ENCODE peak calls at places on chromosomes 16 and 17, in nine cellular contexts. One of them, this sample, is unnamed.

GRCh38 chr16:75745242-75745641 is 19.0 kb upstream of the CPHXL start:
- DNase-seq in HepG2: no peak
- DNase-seq in Peyer's patch: no peak
- DNase-seq in A549: no peak
- DNase-seq in transverse colon: no peak
- DNase-seq in spleen: no peak
- DNase-seq in uterus: no peak
- DNase-seq in body of pancreas: no peak
- DNase-seq in ovary: no peak
- DNase-seq in this sample: no peak

GRCh38 chr17:40646791-40647548 is 648 bp downstream of the SMARCE1 start:
- DNase-seq in HepG2: peak; percentile 50
- DNase-seq in Peyer's patch: peak; percentile 47
- DNase-seq in A549: no peak
- DNase-seq in transverse colon: no peak
- DNase-seq in spleen: no peak
- DNase-seq in uterus: no peak
- DNase-seq in body of pancreas: peak; percentile 12
- DNase-seq in ovary: no peak
- DNase-seq in this sample: no peak

GRCh38 chr16:86215233-86215978 is 294.9 kb upstream of the FOXF1 start:
- DNase-seq in HepG2: no peak
- DNase-seq in Peyer's patch: no peak
- DNase-seq in A549: no peak
- DNase-seq in transverse colon: no peak
- DNase-seq in spleen: no peak
- DNase-seq in uterus: no peak
- DNase-seq in body of pancreas: peak; percentile 84
- DNase-seq in ovary: no peak
- DNase-seq in this sample: no peak

GRCh38 chr16:77289331-77289809 is 90.2 kb downstream of the SYCE1L start:
- DNase-seq in HepG2: no peak
- DNase-seq in Peyer's patch: no peak
- DNase-seq in A549: peak; percentile 88
- DNase-seq in transverse colon: no peak
- DNase-seq in spleen: no peak
- DNase-seq in uterus: no peak
- DNase-seq in body of pancreas: no peak
- DNase-seq in ovary: no peak
- DNase-seq in this sample: no peak

GRCh38 chr16:67006930-67007658 is 18.7 kb downstream of the CES4A start:
- DNase-seq in HepG2: no peak
- DNase-seq in Peyer's patch: no peak
- DNase-seq in A549: no peak
- DNase-seq in transverse colon: no peak
- DNase-seq in spleen: no peak
- DNase-seq in uterus: no peak
- DNase-seq in body of pancreas: no peak
- DNase-seq in ovary: no peak
- DNase-seq in this sample: no peak

GRCh38 chr17:40497704-40498103 is 3.7 kb downstream of the TNS4 start:
- DNase-seq in HepG2: no peak
- DNase-seq in Peyer's patch: no peak
- DNase-seq in A549: peak; percentile 63
- DNase-seq in transverse colon: no peak
- DNase-seq in spleen: no peak
- DNase-seq in uterus: no peak
- DNase-seq in body of pancreas: no peak
- DNase-seq in ovary: no peak
- DNase-seq in this sample: no peak

GRCh38 chr16:19559242-19559910 is 3.9 kb downstream of the VPS35L start:
- DNase-seq in HepG2: peak; percentile 58
- DNase-seq in Peyer's patch: no peak
- DNase-seq in A549: peak; percentile 67
- DNase-seq in transverse colon: no peak
- DNase-seq in spleen: no peak
- DNase-seq in uterus: no peak
- DNase-seq in body of pancreas: no peak
- DNase-seq in ovary: no peak
- DNase-seq in this sample: no peak

GRCh38 chr17:72523491-72523890 is 402.7 kb downstream of the SOX9 start:
- DNase-seq in HepG2: no peak
- DNase-seq in Peyer's patch: no peak
- DNase-seq in A549: no peak
- DNase-seq in transverse colon: no peak
- DNase-seq in spleen: no peak
- DNase-seq in uterus: no peak
- DNase-seq in body of pancreas: no peak
- DNase-seq in ovary: no peak
- DNase-seq in this sample: no peak

GRCh38 chr17:2723997-2724782 is 12.6 kb upstream of the CLUH start:
- DNase-seq in HepG2: no peak
- DNase-seq in Peyer's patch: no peak
- DNase-seq in A549: no peak
- DNase-seq in transverse colon: peak; percentile 79
- DNase-seq in spleen: no peak
- DNase-seq in uterus: no peak
- DNase-seq in body of pancreas: no peak
- DNase-seq in ovary: no peak
- DNase-seq in this sample: no peak

GRCh38 chr17:50047488-50048126 is 8.3 kb upstream of the ITGA3 start:
- DNase-seq in HepG2: no peak
- DNase-seq in Peyer's patch: no peak
- DNase-seq in A549: peak; percentile 49
- DNase-seq in transverse colon: no peak
- DNase-seq in spleen: no peak
- DNase-seq in uterus: no peak
- DNase-seq in body of pancreas: no peak
- DNase-seq in ovary: no peak
- DNase-seq in this sample: no peak

GRCh38 chr16:75289189-75289588 is 37.8 kb upstream of the BCAR1 start:
- DNase-seq in HepG2: no peak
- DNase-seq in Peyer's patch: no peak
- DNase-seq in A549: no peak
- DNase-seq in transverse colon: no peak
- DNase-seq in spleen: no peak
- DNase-seq in uterus: no peak
- DNase-seq in body of pancreas: no peak
- DNase-seq in ovary: no peak
- DNase-seq in this sample: no peak

GRCh38 chr17:36544049-36544319 is 735 bp upstream of the GGNBP2 start:
- DNase-seq in HepG2: peak; percentile 14
- DNase-seq in Peyer's patch: peak; percentile 40
- DNase-seq in A549: peak; percentile 72
- DNase-seq in transverse colon: no peak
- DNase-seq in spleen: no peak
- DNase-seq in uterus: peak; percentile 24
- DNase-seq in body of pancreas: no peak
- DNase-seq in ovary: no peak
- DNase-seq in this sample: peak; percentile 27
- TF ChIP-seq POLR2A in HepG2: no peak
- TF ChIP-seq POLR2A in Peyer's patch: peak; percentile 59
- TF ChIP-seq POLR2A in A549: no peak
- TF ChIP-seq POLR2A in transverse colon: peak; percentile 68
- TF ChIP-seq POLR2A in spleen: no peak
- TF ChIP-seq POLR2A in uterus: no peak
- TF ChIP-seq POLR2A in body of pancreas: no peak
- TF ChIP-seq POLR2A in ovary: no peak
- TF ChIP-seq POLR2A in this sample: no peak

GRCh38 chr16:11224096-11224893 is 31.7 kb downstream of the SOCS1 start:
- DNase-seq in HepG2: peak; percentile 55
- DNase-seq in Peyer's patch: peak; percentile 94
- DNase-seq in A549: no peak
- DNase-seq in transverse colon: peak; percentile 86
- DNase-seq in spleen: peak; percentile 97
- DNase-seq in uterus: peak; percentile 62
- DNase-seq in body of pancreas: peak; percentile 82
- DNase-seq in ovary: no peak
- DNase-seq in this sample: peak; percentile 68
- TF ChIP-seq POLR2A in HepG2: no peak
- TF ChIP-seq POLR2A in Peyer's patch: peak; percentile 58
- TF ChIP-seq POLR2A in A549: no peak
- TF ChIP-seq POLR2A in transverse colon: no peak
- TF ChIP-seq POLR2A in spleen: no peak
- TF ChIP-seq POLR2A in uterus: no peak
- TF ChIP-seq POLR2A in body of pancreas: no peak
- TF ChIP-seq POLR2A in ovary: no peak
- TF ChIP-seq POLR2A in this sample: no peak

DNA sequence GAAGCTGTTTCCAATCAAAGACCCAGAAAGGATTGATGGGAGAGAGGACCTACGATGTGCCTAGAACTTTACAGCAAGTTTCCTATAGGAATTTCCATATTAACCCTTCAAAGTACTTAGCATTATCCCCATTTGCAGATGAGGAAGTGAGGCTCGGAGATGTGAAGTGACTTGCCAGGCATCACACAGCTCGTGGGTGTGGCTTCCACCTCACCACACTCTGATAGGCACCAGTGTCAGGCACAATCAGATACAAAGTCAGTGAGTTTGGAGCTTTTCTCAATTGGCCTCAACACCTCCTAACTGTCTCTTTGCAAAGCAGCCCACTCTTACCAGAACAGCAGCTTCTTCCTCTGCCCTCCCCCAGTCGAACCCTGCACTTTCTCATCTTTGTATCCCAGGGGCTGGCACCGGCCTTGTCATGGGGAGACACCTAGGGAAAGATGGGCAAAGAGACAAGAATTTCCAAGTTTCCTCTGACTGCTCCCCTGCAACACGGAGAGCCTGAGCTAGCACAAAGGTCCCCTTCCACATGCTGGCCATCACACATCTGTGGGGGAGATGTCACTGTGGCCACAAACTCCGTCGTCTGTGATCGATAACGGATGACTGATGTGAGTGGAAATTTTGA is 37.4 kb upstream of the CCL1 start:
- DNase-seq in HepG2: no peak
- DNase-seq in Peyer's patch: no peak
- DNase-seq in A549: no peak
- DNase-seq in transverse colon: no peak
- DNase-seq in spleen: no peak
- DNase-seq in uterus: no peak
- DNase-seq in body of pancreas: no peak
- DNase-seq in ovary: no peak
- DNase-seq in this sample: no peak
- TF ChIP-seq POLR2A in HepG2: no peak
- TF ChIP-seq POLR2A in Peyer's patch: no peak
- TF ChIP-seq POLR2A in A549: no peak
- TF ChIP-seq POLR2A in transverse colon: no peak
- TF ChIP-seq POLR2A in spleen: no peak
- TF ChIP-seq POLR2A in uterus: no peak
- TF ChIP-seq POLR2A in body of pancreas: no peak
- TF ChIP-seq POLR2A in ovary: no peak
- TF ChIP-seq POLR2A in this sample: no peak

GRCh38 chr17:67053438-67054000 is 9.2 kb downstream of the CACNG1 start:
- DNase-seq in HepG2: no peak
- DNase-seq in Peyer's patch: no peak
- DNase-seq in A549: no peak
- DNase-seq in transverse colon: no peak
- DNase-seq in spleen: peak; percentile 49
- DNase-seq in uterus: no peak
- DNase-seq in body of pancreas: no peak
- DNase-seq in ovary: no peak
- DNase-seq in this sample: no peak
- TF ChIP-seq POLR2A in HepG2: no peak
- TF ChIP-seq POLR2A in Peyer's patch: no peak
- TF ChIP-seq POLR2A in A549: no peak
- TF ChIP-seq POLR2A in transverse colon: no peak
- TF ChIP-seq POLR2A in spleen: no peak
- TF ChIP-seq POLR2A in uterus: no peak
- TF ChIP-seq POLR2A in body of pancreas: no peak
- TF ChIP-seq POLR2A in ovary: no peak
- TF ChIP-seq POLR2A in this sample: no peak

GRCh38 chr17:76027159-76027839 is at the start of gene EVPL:
- DNase-seq in HepG2: peak; percentile 79
- DNase-seq in Peyer's patch: no peak
- DNase-seq in A549: peak; percentile 88
- DNase-seq in transverse colon: peak; percentile 90
- DNase-seq in spleen: no peak
- DNase-seq in uterus: no peak
- DNase-seq in body of pancreas: peak; percentile 75
- DNase-seq in ovary: no peak
- DNase-seq in this sample: no peak
- TF ChIP-seq POLR2A in HepG2: peak; percentile 63
- TF ChIP-seq POLR2A in Peyer's patch: peak; percentile 84
- TF ChIP-seq POLR2A in A549: peak; percentile 70
- TF ChIP-seq POLR2A in transverse colon: peak; percentile 74
- TF ChIP-seq POLR2A in spleen: no peak
- TF ChIP-seq POLR2A in uterus: no peak
- TF ChIP-seq POLR2A in body of pancreas: no peak
- TF ChIP-seq POLR2A in ovary: no peak
- TF ChIP-seq POLR2A in this sample: no peak

GRCh38 chr17:76125391-76125675 is 15.7 kb downstream of the FOXJ1 start:
- DNase-seq in HepG2: no peak
- DNase-seq in Peyer's patch: no peak
- DNase-seq in A549: no peak
- DNase-seq in transverse colon: no peak
- DNase-seq in spleen: no peak
- DNase-seq in uterus: no peak
- DNase-seq in body of pancreas: no peak
- DNase-seq in ovary: no peak
- DNase-seq in this sample: no peak
- TF ChIP-seq POLR2A in HepG2: no peak
- TF ChIP-seq POLR2A in Peyer's patch: no peak
- TF ChIP-seq POLR2A in A549: no peak
- TF ChIP-seq POLR2A in transverse colon: no peak
- TF ChIP-seq POLR2A in spleen: no peak
- TF ChIP-seq POLR2A in uterus: no peak
- TF ChIP-seq POLR2A in body of pancreas: no peak
- TF ChIP-seq POLR2A in ovary: no peak
- TF ChIP-seq POLR2A in this sample: no peak

GRCh38 chr17:82294086-82294773 is 20.7 kb upstream of the CSNK1D start:
- DNase-seq in HepG2: no peak
- DNase-seq in Peyer's patch: no peak
- DNase-seq in A549: no peak
- DNase-seq in transverse colon: no peak
- DNase-seq in spleen: no peak
- DNase-seq in uterus: no peak
- DNase-seq in body of pancreas: no peak
- DNase-seq in ovary: no peak
- DNase-seq in this sample: no peak
- TF ChIP-seq POLR2A in HepG2: no peak
- TF ChIP-seq POLR2A in Peyer's patch: no peak
- TF ChIP-seq POLR2A in A549: no peak
- TF ChIP-seq POLR2A in transverse colon: no peak
- TF ChIP-seq POLR2A in spleen: no peak
- TF ChIP-seq POLR2A in uterus: no peak
- TF ChIP-seq POLR2A in body of pancreas: no peak
- TF ChIP-seq POLR2A in ovary: no peak
- TF ChIP-seq POLR2A in this sample: peak; percentile 9

GRCh38 chr17:76080207-76080933 is 1.4 kb downstream of the ZACN start:
- DNase-seq in HepG2: no peak
- DNase-seq in Peyer's patch: no peak
- DNase-seq in A549: no peak
- DNase-seq in transverse colon: no peak
- DNase-seq in spleen: no peak
- DNase-seq in uterus: no peak
- DNase-seq in body of pancreas: no peak
- DNase-seq in ovary: no peak
- DNase-seq in this sample: peak; percentile 22
- TF ChIP-seq POLR2A in HepG2: no peak
- TF ChIP-seq POLR2A in Peyer's patch: no peak
- TF ChIP-seq POLR2A in A549: peak; percentile 21
- TF ChIP-seq POLR2A in transverse colon: no peak
- TF ChIP-seq POLR2A in spleen: no peak
- TF ChIP-seq POLR2A in uterus: no peak
- TF ChIP-seq POLR2A in body of pancreas: no peak
- TF ChIP-seq POLR2A in ovary: no peak
- TF ChIP-seq POLR2A in this sample: no peak

This sample was measured in GM12891.